ENCODE peak calls at places on chromosomes 12 and 14, in six cellular contexts. K is GM18507, I is H9, X is GM12892, N is progenitor cell of endocrine pancreas, B is NCI-H510A treated with DMSO at 0.1 percent for 48 hours. J is an unnamed sample.

GRCh38 chr14:74401504-74402241 is 24.3 kb downstream of the SYNDIG1L start:
- DNase-seq in X (peak; percentile 70), I (peak; percentile 85), B (peak; percentile 46), N (no peak), K (peak; percentile 63), J (peak; percentile 47)

GRCh38 chr12:51871918-51872688 is 15.8 kb upstream of the ANKRD33 start:
- DNase-seq in K (no peak), X (no peak), N (no peak), I (no peak), B (no peak), J (no peak)

GRCh38 chr14:26522985-26523384 is 74.8 kb downstream of the NOVA1 start:
- DNase-seq in N (no peak), I (no peak), X (no peak), K (no peak), B (no peak), J (no peak)

GRCh38 chr12:13036881-13037280 is 7.3 kb upstream of the FAM234B start:
- DNase-seq in K (no peak), X (no peak), N (no peak), B (no peak), I (no peak), J (no peak)

GRCh38 chr12:53300187-53300586 is 692 bp downstream of the MYG1 start:
- DNase-seq in I (no peak), K (no peak), B (peak; percentile 9), X (no peak), N (no peak), J (no peak)

GRCh38 chr14:106831322-106831720 is 1304.9 kb downstream of the TMEM121 start:
- DNase-seq in N (no peak), I (no peak), B (no peak), K (no peak), X (peak; percentile 41), J (peak; percentile 90)

GRCh38 chr12:100962086-100962712 is 167.6 kb downstream of the ANO4 start:
- DNase-seq in K (no peak), N (no peak), X (no peak), I (no peak), B (no peak), J (no peak)

GRCh38 chr12:71865166-71865713 is 25.7 kb downstream of the TBC1D15 start:
- DNase-seq in N (no peak), I (no peak), B (no peak), K (no peak), X (no peak), J (no peak)

GRCh38 chr12:2168808-2169207 is 116.0 kb downstream of the CACNA1C start:
- DNase-seq in X (no peak), N (no peak), K (no peak), I (no peak), B (no peak), J (no peak)

GRCh38 chr14:101705733-101706508 is 55.6 kb upstream of the PPP2R5C start:
- DNase-seq in N (no peak), B (no peak), X (no peak), K (no peak), I (peak; percentile 77), J (no peak)

GRCh38 chr12:94418517-94418916 is 41.1 kb downstream of the CEP83 start:
- DNase-seq in B (no peak), N (no peak), X (no peak), I (no peak), K (no peak), J (no peak)

GRCh38 chr12:113235976-113236375 is 14.7 kb downstream of the TPCN1 start:
- DNase-seq in I (no peak), N (no peak), K (no peak), B (no peak), X (no peak), J (no peak)

GRCh38 chr12:132238487-132239248 is 90.7 kb downstream of the GALNT9 start:
- DNase-seq in K (no peak), N (no peak), X (no peak), I (no peak), B (no peak), J (no peak)

GRCh38 chr12:117685115-117685926 is 283.5 kb downstream of the KSR2 start:
- DNase-seq in I (peak; percentile 97), K (no peak), N (no peak), B (no peak), X (no peak), J (no peak)

GRCh38 chr12:70754330-70754741 is 117.1 kb upstream of the PTPRB start:
- DNase-seq in B (no peak), I (no peak), X (no peak), K (no peak), N (no peak), J (no peak)

GRCh38 chr14:30375280-30375892 is 183.6 kb upstream of the G2E3 start:
- DNase-seq in X (no peak), I (peak; percentile 70), N (peak; percentile 44), K (peak; percentile 9), B (peak; percentile 8), J (peak; percentile 29)

GRCh38 chr12:3777206-3777809 is 24.4 kb upstream of the CRACR2A start:
- DNase-seq in N (no peak), I (no peak), B (peak; percentile 84), K (no peak), X (no peak), J (no peak)

GRCh38 chr12:109797905-109798669 is 35.1 kb downstream of the TRPV4 start:
- DNase-seq in K (no peak), I (peak; percentile 73), B (no peak), X (no peak), N (no peak), J (no peak)

GRCh38 chr14:49303952-49304516 is 282.1 kb downstream of the RPS29 start:
- DNase-seq in I (peak; percentile 66), X (no peak), N (peak; percentile 53), K (no peak), B (no peak), J (no peak)

GRCh38 chr12:133081408-133081806 is 684 bp downstream of the ZNF140 start:
- DNase-seq in B (no peak), N (no peak), K (no peak), X (no peak), I (no peak), J (no peak)

GRCh38 chr14:98692832-98693231 is 579.2 kb downstream of the BCL11B start:
- DNase-seq in X (no peak), B (no peak), N (no peak), I (no peak), K (no peak), J (no peak)

GRCh38 chr14:52131640-52132320 is 62.9 kb upstream of the NID2 start:
- DNase-seq in N (peak; percentile 51), X (no peak), K (peak; percentile 29), B (no peak), I (peak; percentile 86), J (no peak)

GRCh38 chr12:7319934-7320333 is 16.1 kb downstream of the ACSM4 start:
- DNase-seq in X (no peak), B (no peak), I (no peak), K (no peak), N (no peak), J (no peak)

GRCh38 chr12:106081606-106082005 is 57.1 kb downstream of the NUAK1 start:
- DNase-seq in K (no peak), N (no peak), B (no peak), X (no peak), I (no peak), J (no peak)

GRCh38 chr12:15227004-15227679 is 5.9 kb upstream of the RERG start:
- DNase-seq in I (peak; percentile 60), K (no peak), B (no peak), N (no peak), X (no peak), J (no peak)

GRCh38 chr12:113424915-113425823 is 3.0 kb downstream of the SDSL start:
- DNase-seq in X (peak; percentile 50), K (no peak), N (peak; percentile 54), B (peak; percentile 61), I (peak; percentile 86), J (no peak)

GRCh38 chr12:10018390-10018789 is 8.0 kb downstream of the CLEC12B start:
- DNase-seq in B (no peak), I (no peak), X (no peak), K (no peak), N (no peak), J (no peak)

GRCh38 chr12:119178544-119179334 is at the start of gene HSPB8:
- DNase-seq in B (peak; percentile 80), N (peak; percentile 68), K (no peak), X (no peak), I (peak; percentile 89), J (no peak)

GRCh38 chr12:11078246-11078645 is 13.9 kb downstream of the TAS2R43 start:
- DNase-seq in I (no peak), X (no peak), N (no peak), B (no peak), K (no peak), J (no peak)

GRCh38 chr14:89240414-89240813 is 176.6 kb downstream of the FOXN3 start:
- DNase-seq in B (no peak), X (no peak), N (no peak), K (no peak), I (no peak), J (no peak)

GRCh38 chr14:76376001-76376404 is at the start of gene ESRRB:
- DNase-seq in K (no peak), X (no peak), N (no peak), B (peak; percentile 40), I (peak; percentile 63), J (no peak)

GRCh38 chr14:75578786-75579781 is 664 bp downstream of the FLVCR2 start:
- DNase-seq in I (no peak), N (peak; percentile 10), B (no peak), K (no peak), X (no peak), J (no peak)

GRCh38 chr12:107903377-107904061 is 129.0 kb downstream of the ASCL4 start:
- DNase-seq in B (peak; percentile 85), K (peak; percentile 17), N (peak; percentile 32), X (peak; percentile 87), I (peak; percentile 95), J (peak; percentile 61)

GRCh38 chr14:36019126-36019525 is 157.4 kb downstream of the PTCSC3 start:
- DNase-seq in I (no peak), N (no peak), K (no peak), X (no peak), B (no peak), J (no peak)

J was measured in GM12864.